ENCODE peak calls at places on chromosomes 3 and 15, in four cellular contexts. X is T-helper 17 cell, A is glomerular endothelial cell, W is AG09309. Z is an unnamed sample.

GRCh38 chr3:182609575-182610156 is 183.6 kb upstream of the ATP11B start:
- DNase-seq in X (no peak), A (no peak), W (no peak), Z (no peak)

GRCh38 chr3:196207833-196208607 is 3.2 kb downstream of the ZDHHC19 start:
- DNase-seq in W (no peak), X (peak), A (no peak), Z (no peak)

GRCh38 chr15:88954431-88955277 is 41.5 kb upstream of the MFGE8 start:
- DNase-seq in A (no peak), W (no peak), X (no peak), Z (no peak)

GRCh38 chr3:11116336-11117059 is 37.8 kb upstream of the HRH1 start:
- DNase-seq in X (no peak), W (no peak), A (no peak), Z (no peak)

GRCh38 chr15:48144889-48145288 is 24.1 kb downstream of the SLC24A5 start:
- DNase-seq in A (no peak), X (no peak), W (no peak), Z (no peak)

GRCh38 chr15:95182081-95182480 is 950.7 kb downstream of the MCTP2 start:
- DNase-seq in W (no peak), X (no peak), A (no peak), Z (no peak)

GRCh38 chr3:99562138-99562537 is 76.3 kb upstream of the COL8A1 start:
- DNase-seq in X (no peak), A (no peak), W (no peak), Z (no peak)

GRCh38 chr15:82730022-82730530 is 20.4 kb upstream of the AP3B2 start:
- DNase-seq in A (no peak), X (no peak), W (no peak), Z (no peak)

GRCh38 chr3:126129408-126129891 is 45.5 kb upstream of the SLC41A3 start:
- DNase-seq in X (peak), W (no peak), A (peak), Z (no peak)

GRCh38 chr3:89795506-89795905 is 688.1 kb downstream of the EPHA3 start:
- DNase-seq in X (no peak), W (no peak), A (no peak), Z (no peak)

GRCh38 chr3:99753268-99753975 is 64.2 kb upstream of the CMSS1 start:
- DNase-seq in X (no peak), W (no peak), A (peak), Z (peak)

GRCh38 chr3:160885791-160886286 is 129.8 kb downstream of the PPM1L start:
- DNase-seq in A (no peak), W (no peak), X (no peak), Z (no peak)

GRCh38 chr3:136932518-136932917 is 25.3 kb upstream of the IL20RB start:
- DNase-seq in W (no peak), A (no peak), X (no peak), Z (no peak)

GRCh38 chr15:38242055-38242454 is 10.6 kb upstream of the SPRED1 start:
- DNase-seq in X (no peak), A (no peak), W (no peak), Z (no peak)

GRCh38 chr15:43390723-43391122 is 19.8 kb downstream of the TUBGCP4 start:
- DNase-seq in X (no peak), A (no peak), W (no peak), Z (no peak)

GRCh38 chr3:183502237-183502636 is 53.3 kb downstream of the KLHL6 start:
- DNase-seq in A (no peak), X (no peak), W (no peak), Z (no peak)

GRCh38 chr15:78457101-78457500 is 19.1 kb downstream of the IREB2 start:
- DNase-seq in A (no peak), X (no peak), W (peak), Z (no peak)

GRCh38 chr3:128456776-128457715 is 9.6 kb downstream of the DNAJB8 start:
- DNase-seq in A (no peak), W (no peak), X (no peak), Z (no peak)

GRCh38 chr3:49901351-49902339 is 2.0 kb downstream of the MST1R start:
- DNase-seq in A (no peak), X (no peak), W (no peak), Z (no peak)

GRCh38 chr3:34056951-34057390 is 258.5 kb downstream of the PDCD6IP start:
- DNase-seq in A (no peak), X (no peak), W (no peak), Z (no peak)

GRCh38 chr3:186989429-186989828 is 59.1 kb downstream of the ST6GAL1 start:
- DNase-seq in A (no peak), W (no peak), X (no peak), Z (no peak)

GRCh38 chr3:76063019-76063418 is 277.7 kb upstream of the ZNF717 start:
- DNase-seq in X (no peak), W (peak), A (no peak), Z (no peak)

GRCh38 chr3:153244961-153245360 is 82.9 kb downstream of the RAP2B start:
- DNase-seq in X (no peak), W (no peak), A (no peak), Z (no peak)

GRCh38 chr15:69558138-69558409 is 105.5 kb downstream of the RPLP1 start:
- DNase-seq in A (no peak), X (no peak), W (no peak), Z (no peak)

GRCh38 chr15:37773111-37773860 is 161.2 kb upstream of the TMCO5A start:
- DNase-seq in W (peak), X (no peak), A (no peak), Z (no peak)

GRCh38 chr15:71054286-71054952 is 60.9 kb upstream of the THSD4 start:
- DNase-seq in X (no peak), A (no peak), W (no peak), Z (no peak)

GRCh38 chr15:48802867-48803266 is 8.0 kb downstream of the CEP152 start:
- DNase-seq in W (peak), X (no peak), A (no peak), Z (no peak)

GRCh38 chr15:64681424-64682024 is 93.9 kb downstream of the RBPMS2 start:
- DNase-seq in X (no peak), W (no peak), A (peak), Z (no peak)

GRCh38 chr3:170907519-170908234 is 760 bp downstream of the EIF5A2 start:
- DNase-seq in A (no peak), W (no peak), X (no peak), Z (no peak)

GRCh38 chr3:10774129-10774670 is 41.8 kb upstream of the SLC6A11 start:
- DNase-seq in W (no peak), A (no peak), X (no peak), Z (no peak)

GRCh38 chr3:102979682-102980378 is 545.0 kb downstream of the ZPLD1 start:
- DNase-seq in A (no peak), X (no peak), W (peak), Z (no peak)

GRCh38 chr3:133295199-133295901 is 104.5 kb upstream of the BFSP2 start:
- DNase-seq in A (no peak), W (no peak), X (no peak), Z (no peak)

GRCh38 chr3:162487138-162487537 is 990.5 kb downstream of the OTOL1 start:
- DNase-seq in X (no peak), A (no peak), W (no peak), Z (no peak)

GRCh38 chr15:62287066-62287857 is 122.2 kb upstream of the C2CD4B start:
- DNase-seq in W (no peak), X (no peak), A (no peak), Z (no peak)

GRCh38 chr3:184289426-184289938 is 9.6 kb upstream of the PSMD2 start:
- DNase-seq in X (peak), A (no peak), W (no peak), Z (no peak)